ENCODE peak calls at places on chromosomes 12 and 14, in seven cellular contexts. C is IMR-90, L is mesenchymal stem cell, Z is neuronal stem cell, M is H1, R is H9, W is trophoblast cell. T is an unnamed sample.
A peak's percentile ranks its signal among the peaks of the same experiment; 100 is the strongest.

GRCh38 chr12:124849382-124849781 is 14.3 kb downstream of the SCARB1 start:
- DNase-seq in M (no peak), L (no peak), C (no peak), Z (no peak), R (no peak), W (no peak), T (no peak)

GRCh38 chr14:56805992-56806737 is 4.1 kb downstream of the OTX2 start:
- DNase-seq in R (no peak), Z (no peak), L (no peak), M (no peak), C (no peak), W (no peak), T (peak; percentile 79)

GRCh38 chr12:87253157-87253556 is 776.0 kb downstream of the C12orf50 start:
- DNase-seq in L (no peak), Z (no peak), C (no peak), W (no peak), M (no peak), R (no peak), T (peak; percentile 19)

GRCh38 chr14:59918824-59919581 is 941 bp upstream of the LRRC9 start:
- DNase-seq in L (peak; percentile 49), R (no peak), W (peak; percentile 49), C (peak; percentile 18), Z (peak; percentile 14), M (no peak), T (peak; percentile 48)

GRCh38 chr12:48045965-48046364 is 41.7 kb upstream of the COL2A1 start:
- DNase-seq in L (no peak), W (no peak), C (no peak), M (no peak), Z (no peak), R (no peak), T (no peak)

GRCh38 chr14:97058071-97058470 is 260.9 kb downstream of the VRK1 start:
- DNase-seq in W (no peak), L (no peak), R (no peak), Z (no peak), C (no peak), M (no peak), T (no peak)

GRCh38 chr14:76421662-76422061 is 45.7 kb downstream of the ESRRB start:
- DNase-seq in L (no peak), R (no peak), W (no peak), M (no peak), C (no peak), Z (no peak), T (no peak)

GRCh38 chr12:69330475-69331473 is 17.4 kb upstream of the LYZ start:
- DNase-seq in R (peak; percentile 84), C (peak; percentile 1), W (no peak), L (peak; percentile 24), Z (no peak), M (peak; percentile 41), T (peak; percentile 64)

GRCh38 chr12:26823391-26823790 is 9.6 kb downstream of the ITPR2 start:
- DNase-seq in R (no peak), L (peak; percentile 43), M (no peak), Z (no peak), W (no peak), C (peak; percentile 51), T (no peak)

GRCh38 chr12:52688481-52688880 is 8.3 kb upstream of the KRT1 start:
- DNase-seq in R (no peak), Z (no peak), M (no peak), C (no peak), W (no peak), L (no peak), T (no peak)

GRCh38 chr12:1115471-1116242 is 124.6 kb downstream of the ERC1 start:
- DNase-seq in Z (no peak), R (no peak), M (no peak), W (no peak), L (no peak), C (peak; percentile 81), T (no peak)

GRCh38 chr12:56947633-56948535 is 9.5 kb downstream of the RDH16 start:
- DNase-seq in L (no peak), W (no peak), Z (no peak), M (no peak), R (no peak), C (no peak), T (peak; percentile 39)

GRCh38 chr14:64364907-64365306 is 23.2 kb upstream of the MTHFD1 start:
- DNase-seq in Z (no peak), M (no peak), C (peak; percentile 68), W (no peak), R (no peak), L (no peak), T (peak; percentile 19)

DNA sequence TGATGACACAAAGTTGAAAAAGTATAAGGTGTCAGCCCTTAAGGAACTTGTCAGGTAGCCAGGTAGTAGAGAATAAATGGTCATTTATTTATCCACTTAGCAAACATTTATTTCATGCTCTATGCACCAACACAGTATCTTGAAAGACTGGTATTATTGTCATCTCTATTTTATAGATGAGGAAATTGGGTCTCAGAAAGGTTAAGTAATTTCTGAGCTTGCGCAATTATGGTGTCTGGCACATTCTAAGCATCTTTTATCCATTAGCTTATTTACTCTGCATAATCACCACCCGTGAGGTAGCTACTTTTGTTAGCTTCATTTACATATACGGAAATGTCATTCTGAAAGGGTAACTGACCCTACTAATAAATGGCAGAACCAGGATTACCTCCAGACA is 2.5 kb upstream of the UTP20 start:
- DNase-seq in M (no peak), W (no peak), L (no peak), C (no peak), Z (no peak), R (no peak), T (no peak)
- H3K27ac ChIP-seq in M (no peak overlapping the region), W (no peak overlapping the region), L (no peak overlapping the region), C (no peak overlapping the region), Z (no peak overlapping the region), R (no peak overlapping the region), T (no peak overlapping the region)

GRCh38 chr12:23221926-23222325 is 597.0 kb downstream of the ETNK1 start:
- DNase-seq in M (no peak), C (no peak), Z (no peak), R (no peak), L (no peak), W (no peak), T (no peak)

GRCh38 chr12:23217158-23217557 is 592.2 kb downstream of the ETNK1 start:
- DNase-seq in Z (no peak), R (no peak), W (no peak), M (no peak), L (no peak), C (no peak), T (peak; percentile 86)

GRCh38 chr12:23222801-23223200 is 597.8 kb downstream of the ETNK1 start:
- DNase-seq in Z (no peak), L (no peak), C (no peak), R (no peak), M (no peak), W (no peak), T (no peak)

GRCh38 chr12:23217716-23218115 is 592.7 kb downstream of the ETNK1 start:
- DNase-seq in W (no peak), C (no peak), Z (no peak), L (no peak), M (no peak), R (no peak), T (peak; percentile 22)

GRCh38 chr12:23221066-23221465 is 596.1 kb downstream of the ETNK1 start:
- DNase-seq in R (peak; percentile 61), W (no peak), M (no peak), L (no peak), C (no peak), Z (no peak), T (peak; percentile 65)
- H3K18ac ChIP-seq in R (no peak overlapping the region), W (no peak overlapping the region), M (no peak overlapping the region), L (no peak overlapping the region), C (no peak overlapping the region), Z (no peak overlapping the region), T (no peak overlapping the region)

DNA sequence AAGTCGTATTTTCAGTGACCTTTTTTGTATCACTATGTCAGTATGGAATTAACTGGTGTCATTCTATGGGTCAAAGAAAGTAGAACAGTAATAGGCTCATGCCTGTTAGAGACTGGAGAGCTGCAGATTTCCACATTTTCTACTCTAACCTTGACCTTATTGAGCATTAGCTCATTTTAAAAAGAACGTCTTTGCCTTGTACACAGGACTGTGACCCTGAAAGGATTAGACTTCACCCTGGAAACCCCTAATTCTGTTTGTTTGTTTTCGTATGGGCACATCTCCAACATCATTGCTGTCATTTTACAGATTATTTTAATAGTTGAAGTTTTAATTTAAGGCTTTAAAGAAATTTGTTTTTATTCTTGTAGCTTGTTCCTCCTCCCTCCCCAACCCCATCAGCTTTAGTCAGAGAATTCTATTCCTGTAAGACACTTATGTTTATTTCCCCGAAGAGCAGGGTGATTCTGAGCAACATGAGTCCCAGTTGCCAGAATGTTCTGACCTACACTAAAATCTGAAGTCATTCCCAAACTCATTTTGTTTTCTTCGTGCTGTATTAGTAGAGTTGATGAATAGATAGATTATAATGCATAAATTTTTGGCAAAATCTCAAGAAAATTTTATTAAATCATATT is 451.3 kb downstream of the FOXG1 start:
- DNase-seq in R (no peak), W (no peak), Z (no peak), L (no peak), C (peak; percentile 44), M (no peak), T (no peak)
- H3K4ac ChIP-seq in R (no peak overlapping the region), W (no peak overlapping the region), Z (no peak overlapping the region), L (no peak overlapping the region), C (no peak overlapping the region), M (no peak overlapping the region), T (no peak overlapping the region)

GRCh38 chr12:117367006-117367638 is 5.7 kb upstream of the NOS1 start:
- DNase-seq in L (peak; percentile 66), W (peak; percentile 74), Z (peak; percentile 89), C (peak; percentile 53), R (peak; percentile 88), M (peak; percentile 66), T (peak; percentile 83)
- H3K27ac ChIP-seq in L (no peak overlapping the region), W (no peak overlapping the region), Z (no peak overlapping the region), C (no peak overlapping the region), R (no peak overlapping the region), M (no peak overlapping the region), T (no peak overlapping the region)

DNA sequence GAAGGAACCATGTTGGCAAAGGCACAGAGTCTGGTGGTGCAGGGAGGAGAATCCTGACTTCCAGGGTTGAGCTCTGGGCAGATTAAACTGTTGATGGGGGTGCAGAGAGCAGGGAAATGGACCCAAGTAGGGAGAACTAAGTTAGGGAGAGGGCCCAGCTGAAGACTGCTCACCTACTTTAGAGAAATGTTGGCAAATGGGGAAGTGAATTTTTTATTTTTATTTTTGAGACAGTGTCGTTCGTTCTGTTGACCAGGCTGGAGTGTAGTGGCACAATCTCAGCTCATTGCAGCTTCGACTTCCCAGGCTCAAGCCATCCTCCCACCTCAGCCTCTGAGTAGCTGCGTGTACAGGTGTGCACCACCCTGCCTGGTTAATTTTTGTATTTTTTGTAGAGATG is 32.1 kb upstream of the TUBA1A start:
- DNase-seq in R (no peak), C (no peak), L (no peak), W (no peak), Z (no peak), M (no peak), T (no peak)
- H3K18ac ChIP-seq in R (no peak overlapping the region), C (peak overlapping the region; percentile 52), L (peak overlapping the region; percentile 41), W (no peak overlapping the region), Z (peak overlapping the region; percentile 3), M (no peak overlapping the region), T (no peak overlapping the region)

T was measured in mesendoderm.